ENCODE peak calls at places on chromosomes 12 and 14, in ten cellular contexts. T, A, D, G, N, O, C, Y, S and E are unnamed samples.

GRCh38 chr14:94027566-94028449 is 1.7 kb downstream of the OTUB2 start:
- DNase-seq in T (no peak), D (no peak), S (no peak), A (peak), O (no peak), C (no peak), Y (no peak), N (no peak), G (peak), E (no peak)

GRCh38 chr14:68474741-68475140 is 318.1 kb downstream of the ZFP36L1 start:
- DNase-seq in T (no peak), D (no peak), Y (no peak), C (no peak), S (no peak), O (no peak), G (no peak), N (no peak), A (peak), E (no peak)

GRCh38 chr14:45715946-45716345 is 462.9 kb upstream of the MIS18BP1 start:
- DNase-seq in T (no peak), C (no peak), Y (no peak), N (no peak), O (no peak), G (no peak), S (no peak), D (no peak), A (peak), E (no peak)

GRCh38 chr12:31702047-31702446 is 26.8 kb downstream of the AMN1 start:
- DNase-seq in C (no peak), D (no peak), G (no peak), Y (peak), T (no peak), A (peak), N (peak), S (peak), O (peak), E (peak)

GRCh38 chr12:17818931-17819330 is 271.1 kb downstream of the RERGL start:
- DNase-seq in A (peak), S (no peak), T (no peak), C (no peak), N (no peak), O (peak), D (no peak), Y (no peak), G (no peak), E (no peak)

GRCh38 chr12:50564240-50564947 is 59.6 kb downstream of the DIP2B start:
- DNase-seq in T (no peak), N (no peak), S (no peak), C (no peak), A (no peak), O (no peak), Y (no peak), G (no peak), D (no peak), E (peak)

GRCh38 chr14:24206260-24207103 is 986 bp downstream of the TSSK4 start:
- DNase-seq in D (no peak), Y (no peak), T (no peak), C (no peak), O (no peak), N (no peak), G (no peak), S (no peak), A (no peak), E (no peak)

GRCh38 chr14:80872645-80873044 is 68.9 kb downstream of the CEP128 start:
- DNase-seq in N (no peak), A (no peak), D (no peak), Y (no peak), S (peak), O (no peak), T (no peak), C (no peak), G (no peak), E (no peak)

GRCh38 chr12:78204926-78205325 is 374.2 kb downstream of the NAV3 start:
- DNase-seq in T (no peak), O (no peak), G (no peak), Y (no peak), D (no peak), S (peak), N (no peak), A (no peak), C (no peak), E (no peak)

GRCh38 chr12:11798856-11799530 is 149.5 kb downstream of the ETV6 start:
- DNase-seq in S (peak), T (no peak), O (no peak), N (no peak), G (no peak), A (peak), Y (no peak), D (no peak), C (peak), E (peak)

GRCh38 chr12:113140706-113141105 is 5.1 kb upstream of the RASAL1 start:
- DNase-seq in T (no peak), O (no peak), D (no peak), S (no peak), N (no peak), C (no peak), A (no peak), Y (no peak), G (no peak), E (no peak)

GRCh38 chr12:84056-84455 is 17.5 kb downstream of the IQSEC3 start:
- DNase-seq in G (no peak), D (peak), Y (no peak), N (no peak), T (no peak), O (peak), A (no peak), C (no peak), S (no peak), E (no peak)

GRCh38 chr12:80857311-80857710 is 80.4 kb downstream of the LIN7A start:
- DNase-seq in Y (no peak), T (no peak), S (peak), O (no peak), G (no peak), C (no peak), D (no peak), N (no peak), A (no peak), E (peak)

GRCh38 chr12:54009171-54010052 is 627 bp downstream of the HOXC8 start:
- DNase-seq in G (no peak), T (no peak), A (peak), Y (no peak), N (peak), S (no peak), O (peak), C (no peak), D (no peak), E (no peak)

GRCh38 chr12:80241576-80242273 is 142.4 kb downstream of the OTOGL start:
- DNase-seq in D (no peak), C (no peak), O (no peak), S (peak), N (no peak), Y (no peak), G (no peak), T (no peak), A (peak), E (peak)

GRCh38 chr14:37559386-37559785 is 35.7 kb downstream of the FOXA1 start:
- DNase-seq in Y (no peak), D (no peak), T (no peak), G (no peak), A (peak), O (no peak), S (peak), C (no peak), N (no peak), E (peak)

GRCh38 chr12:125110641-125111360 is 45.6 kb downstream of the AACS start:
- DNase-seq in G (no peak), A (no peak), Y (no peak), O (no peak), C (no peak), N (no peak), S (peak), T (no peak), D (no peak), E (peak)

DNA sequence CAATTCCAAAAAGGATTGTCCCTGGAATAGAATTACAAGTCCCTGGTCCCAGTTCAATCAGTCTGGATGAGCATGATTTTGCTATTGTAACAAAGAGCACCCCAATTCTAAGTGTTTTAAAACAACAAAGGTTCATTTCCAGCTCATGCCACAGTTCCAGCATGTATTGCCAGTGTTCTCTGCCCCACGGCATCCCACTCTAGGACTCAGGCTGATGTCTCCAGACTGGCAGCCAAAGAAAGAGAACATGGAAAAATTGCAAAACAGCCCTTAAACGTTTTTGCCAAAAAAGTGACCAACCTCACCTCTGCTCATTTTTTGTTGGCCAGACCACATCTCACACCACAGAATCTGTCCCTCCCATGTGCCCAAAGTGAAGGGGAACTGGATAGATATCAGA is 116.0 kb upstream of the PLXNC1 start:
- DNase-seq in O (no peak), T (no peak), N (no peak), Y (no peak), G (no peak), C (no peak), A (no peak), D (no peak), S (no peak), E (no peak)
- H3K4me3 ChIP-seq in O (no peak), T (no peak), N (no peak), Y (no peak), G (no peak), C (no peak), A (no peak), D (no peak), S (no peak), E (no peak)

GRCh38 chr12:14756331-14757143 is 46.7 kb downstream of the WBP11 start:
- DNase-seq in T (no peak), O (peak), Y (no peak), G (peak), C (no peak), D (no peak), A (no peak), N (peak), S (no peak), E (no peak)
- TF ChIP-seq CTCF in T (peak), O (peak), Y (peak), G (no peak), C (peak), D (no peak), A (peak), N (peak), S (peak), E (peak)

GRCh38 chr12:18895540-18895939 is 157.6 kb downstream of the CAPZA3 start:
- DNase-seq in S (no peak), A (no peak), D (no peak), O (peak), G (no peak), N (no peak), Y (no peak), C (no peak), T (no peak), E (no peak)
- H3K4me3 ChIP-seq in S (no peak), A (no peak), D (no peak), O (peak), G (no peak), N (no peak), Y (no peak), C (no peak), T (no peak), E (no peak)

GRCh38 chr12:130144256-130144655 is 18.0 kb upstream of the FZD10 start:
- DNase-seq in O (no peak), T (no peak), Y (no peak), S (no peak), C (no peak), A (no peak), N (no peak), G (no peak), D (no peak), E (no peak)

GRCh38 chr12:130141901-130142683 is 20.2 kb upstream of the FZD10 start:
- DNase-seq in G (no peak), C (no peak), A (no peak), Y (no peak), T (no peak), N (no peak), S (no peak), D (no peak), O (peak), E (no peak)

GRCh38 chr12:130142736-130143135 is 19.5 kb upstream of the FZD10 start:
- DNase-seq in T (no peak), A (peak), Y (no peak), C (no peak), S (no peak), N (no peak), D (no peak), O (peak), G (no peak), E (no peak)

GRCh38 chr12:130141105-130141504 is 21.2 kb upstream of the FZD10 start:
- DNase-seq in C (no peak), G (no peak), Y (no peak), A (no peak), S (no peak), D (no peak), O (no peak), N (no peak), T (no peak), E (no peak)

GRCh38 chr12:130143136-130143535 is 19.1 kb upstream of the FZD10 start:
- DNase-seq in N (no peak), C (no peak), T (no peak), O (no peak), D (no peak), S (no peak), G (no peak), A (no peak), Y (no peak), E (no peak)
- TF ChIP-seq CTCF in N (no peak), C (no peak), T (no peak), O (no peak), D (no peak), S (no peak), G (no peak), A (no peak), Y (no peak), E (no peak)

GRCh38 chr12:46364300-46364696 is 8.3 kb downstream of the SLC38A2 start:
- DNase-seq in G (no peak), C (no peak), T (no peak), N (no peak), D (no peak), S (no peak), O (no peak), A (no peak), Y (no peak), E (no peak)
- H3K4me3 ChIP-seq in G (no peak), C (no peak), T (peak), N (peak), D (no peak), S (no peak), O (no peak), A (no peak), Y (no peak), E (peak)

GRCh38 chr14:52950410-52950897 is 396 bp downstream of the FERMT2 start:
- DNase-seq in O (peak), Y (no peak), A (peak), D (no peak), G (peak), S (peak), C (peak), T (peak), N (peak), E (peak)

GRCh38 chr14:52949711-52950409 is 990 bp downstream of the FERMT2 start:
- DNase-seq in G (no peak), T (no peak), D (peak), C (peak), N (peak), S (peak), A (peak), Y (no peak), O (no peak), E (peak)

GRCh38 chr14:52949249-52949648 is 1.6 kb downstream of the FERMT2 start:
- DNase-seq in S (no peak), Y (no peak), A (no peak), G (no peak), O (no peak), C (no peak), D (no peak), T (no peak), N (no peak), E (no peak)

GRCh38 chr14:52950898-52951729 is at the start of gene FERMT2:
- DNase-seq in T (peak), A (peak), S (peak), N (peak), D (peak), G (peak), O (peak), C (peak), Y (peak), E (peak)

GRCh38 chr14:52951730-52952481 is 1.1 kb upstream of the FERMT2 start:
- DNase-seq in O (peak), N (peak), T (no peak), G (peak), A (peak), D (peak), S (peak), Y (peak), C (peak), E (peak)
- TF ChIP-seq CTCF in O (peak), N (peak), T (peak), G (no peak), A (no peak), D (peak), S (peak), Y (peak), C (peak), E (peak)

DNA sequence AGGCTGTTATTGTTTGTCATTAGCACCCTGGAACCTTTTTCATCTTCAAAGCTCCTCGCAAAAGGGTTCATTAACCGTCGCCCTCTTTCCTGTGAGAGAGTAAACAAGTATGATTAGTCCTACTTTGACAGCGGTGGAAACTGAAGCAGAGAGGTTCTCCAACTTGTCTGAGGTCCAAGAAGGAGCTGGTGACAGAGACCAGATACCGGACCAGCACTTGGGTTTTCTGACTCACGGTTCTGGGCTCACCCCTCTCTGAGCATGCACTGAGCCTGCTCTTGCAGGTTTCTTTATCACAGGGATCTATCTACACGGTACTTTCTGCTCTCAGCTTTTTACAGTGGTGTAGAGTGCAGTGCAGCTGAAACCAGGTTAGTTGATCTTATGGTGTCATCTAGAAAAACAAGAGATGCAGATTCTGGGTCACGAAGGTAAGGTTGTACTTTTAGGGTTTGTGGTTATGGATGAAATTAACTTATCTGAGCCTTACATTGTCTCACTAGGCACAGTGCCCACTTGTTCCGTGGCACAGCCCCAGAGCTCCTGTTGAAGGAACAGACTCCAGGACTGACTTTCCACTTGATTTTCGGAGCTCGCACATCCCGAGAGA is 62.1 kb downstream of the PPP2R5C start:
- DNase-seq in T (no peak), Y (no peak), A (no peak), G (peak), O (no peak), N (no peak), S (no peak), D (peak), C (no peak), E (no peak)
- H3K4me3 ChIP-seq in T (peak), Y (no peak), A (no peak), G (peak), O (no peak), N (no peak), S (no peak), D (peak), C (peak), E (no peak)

DNA sequence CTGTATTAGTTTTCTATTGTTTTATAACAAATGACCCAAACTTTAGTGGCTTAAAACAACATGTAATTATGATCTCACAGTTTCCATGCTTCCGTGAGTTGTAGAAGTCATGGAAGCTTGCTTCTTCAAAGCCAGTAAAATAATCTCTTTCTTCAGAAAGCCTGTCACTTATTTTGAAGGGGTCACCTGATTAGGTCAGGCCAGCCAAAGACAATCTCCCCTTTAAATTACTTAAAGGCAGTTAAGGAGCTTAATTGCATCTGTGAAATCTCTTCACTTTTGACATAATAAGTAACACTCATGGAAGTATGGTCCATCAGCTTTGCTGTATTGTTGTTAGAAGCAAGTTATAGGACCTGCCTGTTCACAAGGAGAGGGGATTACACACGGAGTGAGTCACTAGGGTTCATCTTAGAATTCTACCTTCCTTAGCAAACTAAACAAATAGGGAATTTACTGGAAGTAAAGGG is 89.8 kb downstream of the FAR2 start:
- DNase-seq in A (peak), N (no peak), O (no peak), D (no peak), Y (no peak), G (no peak), C (no peak), S (peak), T (no peak), E (no peak)
- TF ChIP-seq CTCF in A (no peak), N (no peak), O (no peak), D (no peak), Y (no peak), G (no peak), C (no peak), S (no peak), T (no peak), E (no peak)

GRCh38 chr12:110756611-110757010 is 13.9 kb upstream of the PPP1CC start:
- DNase-seq in A (no peak), T (no peak), N (no peak), S (no peak), Y (no peak), C (no peak), G (no peak), O (no peak), D (no peak), E (peak)
- H3K4me3 ChIP-seq in A (no peak), T (no peak), N (no peak), S (no peak), Y (no peak), C (no peak), G (no peak), O (no peak), D (no peak), E (no peak)

DNA sequence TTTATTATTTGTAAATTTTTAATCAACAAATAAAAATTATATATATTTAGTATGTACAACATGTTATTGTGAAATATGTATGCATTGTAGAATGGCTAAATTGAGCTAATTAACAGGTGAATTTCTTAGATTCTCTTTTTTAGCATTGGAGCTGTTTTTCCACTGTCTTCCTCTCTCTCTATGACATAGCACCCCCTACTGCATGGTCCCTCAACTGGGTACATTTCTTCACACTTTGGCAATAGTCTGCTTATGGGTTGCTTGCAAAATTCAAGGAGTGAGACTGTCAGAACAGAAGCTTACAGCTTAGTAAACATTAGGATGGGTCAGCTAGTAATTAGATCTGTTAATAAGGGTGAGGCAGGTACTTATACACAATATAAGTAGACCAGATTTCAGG is 658.5 kb upstream of the MGAT4C start:
- DNase-seq in N (peak), A (peak), G (no peak), C (no peak), T (no peak), O (peak), D (no peak), Y (peak), S (peak), E (peak)
- TF ChIP-seq CTCF in N (peak), A (peak), G (no peak), C (no peak), T (peak), O (peak), D (peak), Y (peak), S (peak), E (peak)